ENCODE peak calls at places on chromosomes 7 and 10, in seven cellular contexts. N is lower lobe of right lung, H is HAP-1, M is fibroblast of mammary gland, F is fibroblast of lung, O is adipocyte, P is AG04449. A is an unnamed sample.

GRCh38 chr10:113047151-113047550 is 97.1 kb downstream of the TCF7L2 start:
- DNase-seq in N (no peak), H (no peak), M (no peak), F (no peak), O (peak; percentile 66), P (no peak), A (no peak)

GRCh38 chr10:36534471-36535002 is 590.9 kb upstream of the ANKRD30A start:
- DNase-seq in N (no peak), H (no peak), M (peak; percentile 98), F (peak; percentile 84), O (peak; percentile 88), P (no peak), A (no peak)

GRCh38 chr10:121541450-121541849 is 56.8 kb downstream of the FGFR2 start:
- DNase-seq in N (no peak), H (no peak), M (no peak), F (no peak), O (no peak), P (no peak), A (no peak)

GRCh38 chr7:86778271-86778670 is 134.6 kb downstream of the GRM3 start:
- DNase-seq in N (no peak), H (no peak), M (no peak), F (no peak), O (no peak), P (no peak), A (no peak)

GRCh38 chr10:84590794-84591193 is 262.4 kb downstream of the CCSER2 start:
- DNase-seq in N (no peak), H (no peak), M (no peak), F (no peak), O (no peak), P (no peak), A (no peak)

GRCh38 chr7:116543664-116544063 is 18.8 kb downstream of the CAV1 start:
- DNase-seq in N (no peak), H (no peak), M (peak; percentile 81), F (peak; percentile 65), O (peak; percentile 65), P (no peak), A (no peak)

GRCh38 chr7:21547511-21547910 is 4.7 kb downstream of the DNAH11 start:
- DNase-seq in N (no peak), H (no peak), M (no peak), F (no peak), O (no peak), P (no peak), A (no peak)

GRCh38 chr7:27899601-27900000 is 159.6 kb downstream of the TAX1BP1 start:
- DNase-seq in N (no peak), H (no peak), M (peak; percentile 11), F (no peak), O (no peak), P (no peak), A (no peak)

GRCh38 chr7:28347964-28348363 is 64.4 kb upstream of the CREB5 start:
- DNase-seq in N (no peak), H (no peak), M (peak; percentile 98), F (no peak), O (peak; percentile 61), P (no peak), A (no peak)

GRCh38 chr7:84085147-84085546 is 109.4 kb downstream of the SEMA3A start:
- DNase-seq in N (no peak), H (no peak), M (peak; percentile 76), F (peak; percentile 72), O (peak; percentile 24), P (no peak), A (no peak)

GRCh38 chr10:122417667-122418066 is 36.8 kb upstream of the ARMS2 start:
- DNase-seq in N (no peak), H (no peak), M (peak; percentile 42), F (peak; percentile 72), O (peak; percentile 59), P (no peak), A (no peak)

GRCh38 chr7:43138710-43139601 is 26.5 kb downstream of the HECW1 start:
- DNase-seq in N (no peak), H (no peak), M (peak; percentile 70), F (peak; percentile 82), O (no peak), P (peak; percentile 52), A (no peak)

GRCh38 chr10:19930936-19931859 is 115.0 kb downstream of the PLXDC2 start:
- DNase-seq in N (no peak), H (no peak), M (peak; percentile 78), F (peak; percentile 81), O (no peak), P (no peak), A (no peak)

GRCh38 chr7:36276428-36277246 is 113.0 kb upstream of the ANLN start:
- DNase-seq in N (no peak), H (no peak), M (peak; percentile 31), F (no peak), O (no peak), P (no peak), A (no peak)

GRCh38 chr7:37344886-37345579 is 103.6 kb downstream of the ELMO1 start:
- DNase-seq in N (no peak), H (no peak), M (no peak), F (no peak), O (no peak), P (no peak), A (no peak)

GRCh38 chr7:11207565-11207964 is 233.9 kb downstream of the PHF14 start:
- DNase-seq in N (no peak), H (no peak), M (no peak), F (no peak), O (no peak), P (no peak), A (no peak)

GRCh38 chr7:25815711-25816110 is 336.3 kb upstream of the NFE2L3 start:
- DNase-seq in N (no peak), H (no peak), M (no peak), F (no peak), O (no peak), P (no peak), A (no peak)

GRCh38 chr7:3194501-3195141 is 106.4 kb upstream of the SDK1 start:
- DNase-seq in N (peak; percentile 51), H (peak; percentile 81), M (peak; percentile 77), F (peak; percentile 96), O (no peak), P (no peak), A (no peak)

GRCh38 chr10:63591600-63592379 is 70.6 kb downstream of the REEP3 start:
- DNase-seq in N (no peak), H (no peak), M (peak; percentile 21), F (no peak), O (no peak), P (no peak), A (no peak)

GRCh38 chr7:153473189-153473588 is 579.0 kb upstream of the DPP6 start:
- DNase-seq in N (no peak), H (no peak), M (no peak), F (no peak), O (no peak), P (no peak), A (no peak)

GRCh38 chr7:92882760-92883159 is 46.4 kb upstream of the CDK6 start:
- DNase-seq in N (no peak), H (no peak), M (no peak), F (no peak), O (no peak), P (no peak), A (no peak)

GRCh38 chr10:11525503-11525902 is 85.9 kb downstream of the USP6NL start:
- DNase-seq in N (no peak), H (no peak), M (peak; percentile 82), F (no peak), O (no peak), P (no peak), A (no peak)

GRCh38 chr10:35822316-35822715 is 180.2 kb upstream of the FZD8 start:
- DNase-seq in N (peak; percentile 80), H (no peak), M (peak; percentile 76), F (peak; percentile 56), O (no peak), P (peak; percentile 12), A (peak; percentile 77)

GRCh38 chr10:116134316-116134715 is 138.7 kb downstream of the GFRA1 start:
- DNase-seq in N (no peak), H (no peak), M (no peak), F (no peak), O (peak; percentile 6), P (no peak), A (no peak)

DNA sequence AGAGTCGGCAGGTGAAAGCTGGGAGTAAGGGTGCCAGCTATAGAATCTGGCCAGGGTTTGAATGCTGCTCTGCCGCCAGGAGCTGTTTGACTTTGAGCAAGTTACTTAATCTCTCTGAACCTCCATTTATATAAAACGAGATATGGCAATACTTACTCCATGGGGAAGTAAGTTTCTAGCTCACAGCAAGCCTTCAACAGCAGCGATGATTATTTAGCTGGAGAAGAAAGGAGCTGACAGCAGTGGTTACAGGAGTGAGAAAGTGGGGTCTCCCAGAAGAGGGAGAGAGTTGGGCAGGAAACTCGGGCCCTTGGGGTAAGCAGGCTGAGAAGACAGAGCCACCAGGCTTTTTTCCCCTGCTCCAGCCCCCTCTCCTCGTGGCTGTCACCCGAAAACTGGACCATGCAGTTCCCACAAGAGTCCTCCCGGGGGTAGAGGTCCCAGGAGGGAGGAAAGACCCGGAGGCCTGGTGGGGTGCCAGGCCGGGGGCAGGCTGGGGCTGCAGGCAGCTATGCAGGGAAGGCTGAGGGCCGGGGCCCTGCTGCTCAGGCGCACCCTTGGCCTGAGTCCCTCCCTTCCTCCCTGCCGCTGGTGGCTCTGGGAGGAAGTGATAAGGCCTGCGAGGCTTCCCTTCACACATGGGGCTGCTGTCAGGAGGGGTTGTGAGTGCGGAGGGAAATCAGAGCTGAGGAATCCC is 3.5 kb downstream of the NOS3 start:
- DNase-seq in N (no peak), H (no peak), M (no peak), F (no peak), O (no peak), P (no peak), A (peak; percentile 58)
- H3K4me3 ChIP-seq in N (peak overlapping the region; percentile 52), H (no peak overlapping the region), M (no peak overlapping the region), F (no peak overlapping the region), O (no peak overlapping the region), P (no peak overlapping the region), A (no peak overlapping the region)

DNA sequence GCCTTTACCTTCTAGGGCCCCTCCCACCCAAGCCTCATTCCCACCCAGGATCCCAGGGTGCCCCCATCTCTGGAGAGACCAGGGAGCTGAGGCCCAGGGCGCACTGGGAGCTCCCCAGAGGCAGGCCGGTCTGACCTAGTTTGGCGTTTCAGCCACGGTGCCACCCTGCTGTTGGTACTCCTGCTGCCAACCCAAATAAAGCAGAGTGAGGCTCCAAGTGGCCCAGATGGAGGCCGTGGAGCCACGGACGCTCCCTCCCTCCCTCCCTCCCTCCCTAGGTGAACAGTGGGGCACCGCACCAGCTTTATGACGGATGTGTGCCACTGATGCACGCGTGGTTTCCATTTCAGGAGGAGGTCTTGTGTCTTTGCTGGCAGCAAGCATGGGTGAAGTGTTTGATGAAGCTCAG is 1.8 kb downstream of the INPP5A start:
- DNase-seq in N (peak; percentile 68), H (no peak), M (no peak), F (peak; percentile 20), O (peak; percentile 56), P (no peak), A (no peak)
- H3K4me3 ChIP-seq in N (peak overlapping the region; percentile 70), H (peak overlapping the region; percentile 62), M (no peak overlapping the region), F (no peak overlapping the region), O (peak overlapping the region; percentile 88), P (peak overlapping the region; percentile 66), A (no peak overlapping the region)

GRCh38 chr7:64574481-64575159 is 11.7 kb upstream of the ZNF680 start:
- DNase-seq in N (no peak), H (no peak), M (peak; percentile 61), F (peak; percentile 72), O (peak; percentile 55), P (no peak), A (no peak)
- H3K4me3 ChIP-seq in N (peak overlapping the region; percentile 22), H (no peak overlapping the region), M (peak overlapping the region; percentile 45), F (peak overlapping the region; percentile 60), O (peak overlapping the region; percentile 48), P (no peak overlapping the region), A (no peak overlapping the region)

DNA sequence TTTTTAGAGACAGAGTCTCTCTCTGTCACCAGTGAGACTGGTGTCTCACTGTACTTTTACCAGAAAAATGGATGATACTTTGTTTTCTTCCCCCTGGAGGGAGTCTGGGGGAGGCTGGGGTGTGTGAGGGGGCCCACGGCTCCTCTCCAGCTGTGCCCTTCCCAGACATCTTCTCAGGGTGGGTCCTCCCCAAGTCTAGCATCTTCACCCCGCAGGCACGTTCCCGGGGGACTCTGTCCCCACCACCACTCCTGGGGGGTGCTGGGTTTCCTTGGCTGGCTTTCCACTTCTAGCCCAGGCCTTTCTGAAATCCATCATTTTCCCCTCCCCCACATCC is 61.8 kb upstream of the MKRN1 start:
- DNase-seq in N (no peak), H (no peak), M (no peak), F (no peak), O (no peak), P (no peak), A (no peak)
- H3K4me3 ChIP-seq in N (no peak overlapping the region), H (no peak overlapping the region), M (no peak overlapping the region), F (no peak overlapping the region), O (no peak overlapping the region), P (no peak overlapping the region), A (peak overlapping the region; percentile 40)